ENCODE peak calls at places on chromosomes 1 and 21, in four cellular contexts. H is astrocyte, A is brain microvascular endothelial cell, U is sigmoid colon. M is an unnamed sample.

GRCh38 chr1:221947731-221948130 is 205.8 kb upstream of the DUSP10 start:
- DNase-seq in H (no peak), A (no peak), U (no peak), M (no peak)

GRCh38 chr1:234114648-234115307 is 210.3 kb downstream of the SLC35F3 start:
- DNase-seq in H (peak; percentile 32), A (peak; percentile 44), U (no peak), M (peak; percentile 46)

GRCh38 chr1:114607223-114607622 is 25.8 kb upstream of the BCAS2 start:
- DNase-seq in H (no peak), A (no peak), U (no peak), M (no peak)

GRCh38 chr21:29261555-29262540 is 36.9 kb upstream of the BACH1 start:
- DNase-seq in H (no peak), A (no peak), U (no peak), M (no peak)

GRCh38 chr1:63601463-63601862 is 8.3 kb downstream of the PGM1 start:
- DNase-seq in H (no peak), A (no peak), U (no peak), M (no peak)

GRCh38 chr1:20425622-20426021 is 60.4 kb downstream of the CAMK2N1 start:
- DNase-seq in H (no peak), A (no peak), U (no peak), M (no peak)

GRCh38 chr21:27306821-27307746 is 340.2 kb upstream of the ADAMTS5 start:
- DNase-seq in H (no peak), A (no peak), U (no peak), M (no peak)

GRCh38 chr1:61149010-61149860 is 66.9 kb downstream of the NFIA start:
- DNase-seq in H (no peak), A (no peak), U (no peak), M (no peak)

GRCh38 chr1:55669308-55669707 is 454.1 kb upstream of the USP24 start:
- DNase-seq in H (no peak), A (no peak), U (peak; percentile 67), M (no peak)

GRCh38 chr21:33687634-33688033 is 45.3 kb downstream of the ITSN1 start:
- DNase-seq in H (no peak), A (no peak), U (no peak), M (no peak)

GRCh38 chr1:179955318-179955638 is 668 bp downstream of the CEP350 start:
- DNase-seq in H (peak; percentile 8), A (no peak), U (no peak), M (no peak)

GRCh38 chr1:219587817-219588561 is 24.9 kb downstream of the ZC3H11B start:
- DNase-seq in H (peak; percentile 80), A (peak; percentile 18), U (no peak), M (no peak)

GRCh38 chr1:53943090-53943489 is 2.4 kb downstream of the IFT25 start:
- DNase-seq in H (no peak), A (no peak), U (no peak), M (no peak)

GRCh38 chr1:53942149-53942957 is 3.1 kb downstream of the IFT25 start:
- DNase-seq in H (no peak), A (no peak), U (no peak), M (no peak)

GRCh38 chr1:53945183-53945432 is 391 bp downstream of the IFT25 start:
- DNase-seq in H (peak; percentile 18), A (no peak), U (no peak), M (no peak)

GRCh38 chr1:53944469-53945182 is 873 bp downstream of the IFT25 start:
- DNase-seq in H (no peak), A (no peak), U (no peak), M (no peak)

DNA sequence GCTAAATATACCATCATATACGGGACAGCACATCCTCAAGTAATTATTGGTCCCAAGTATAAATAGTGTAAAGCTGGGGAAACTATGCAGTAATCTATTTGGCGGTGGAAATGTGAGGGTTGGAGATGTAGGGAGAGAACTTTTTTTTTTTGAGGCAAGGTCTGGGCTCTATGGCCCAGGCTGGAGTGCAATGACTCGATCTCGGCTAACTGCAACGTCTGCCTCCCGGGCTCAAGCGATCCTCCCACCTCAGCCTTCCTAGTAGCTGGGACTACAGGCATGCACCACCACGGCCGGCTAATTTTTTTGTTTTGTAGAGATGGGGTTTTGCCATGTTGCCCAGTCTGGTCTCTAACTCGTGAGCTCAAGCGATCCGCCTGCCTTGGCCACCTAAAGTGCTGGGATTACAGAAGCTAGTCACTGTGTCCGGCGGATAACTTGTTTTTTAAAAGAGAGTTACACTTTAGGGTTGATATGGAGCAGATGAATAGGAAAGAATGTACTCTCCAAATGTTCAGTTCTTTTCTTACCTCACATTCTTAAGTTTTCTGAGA is 1.9 kb downstream of the IFT25 start:
- DNase-seq in H (no peak), A (no peak), U (no peak), M (no peak)
- H3K4me3 ChIP-seq in H (no peak overlapping the region), A (no peak overlapping the region), U (no peak overlapping the region), M (no peak overlapping the region)

DNA sequence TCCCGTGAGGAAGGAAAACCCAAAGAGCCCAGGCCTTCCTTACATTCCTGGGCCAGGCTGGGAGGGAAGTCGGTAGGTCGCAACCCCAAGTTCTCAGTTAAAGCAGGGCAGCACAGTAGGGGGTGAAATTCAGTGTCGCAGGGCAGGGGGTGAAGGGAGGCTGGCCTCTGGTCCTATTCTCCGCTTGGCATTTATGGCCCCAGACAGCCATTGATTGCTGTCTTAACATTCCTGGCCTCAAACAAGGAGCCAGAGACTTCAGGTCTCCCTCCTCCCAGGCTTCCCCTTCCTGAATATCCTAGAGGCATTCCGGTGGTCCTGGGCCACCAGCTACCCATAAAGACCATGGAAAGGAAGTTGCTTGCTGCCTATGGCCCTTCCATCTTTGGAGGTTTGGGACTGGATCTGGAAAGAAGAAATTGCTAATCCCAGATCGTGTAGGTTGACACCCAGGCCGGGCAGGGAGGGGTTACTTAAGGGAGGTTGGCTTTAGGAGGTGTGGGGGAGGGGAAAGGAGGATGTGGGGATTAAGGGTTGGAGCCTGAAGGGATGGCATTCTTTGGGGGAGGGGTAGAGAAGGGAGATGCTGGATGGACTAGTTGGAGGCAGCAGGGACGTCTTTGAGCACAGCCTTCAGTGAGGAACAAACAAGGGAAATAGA is 1.7 kb downstream of the LIN28A start:
- DNase-seq in H (no peak), A (no peak), U (no peak), M (no peak)
- H3K4me3 ChIP-seq in H (no peak overlapping the region), A (no peak overlapping the region), U (no peak overlapping the region), M (no peak overlapping the region)

DNA sequence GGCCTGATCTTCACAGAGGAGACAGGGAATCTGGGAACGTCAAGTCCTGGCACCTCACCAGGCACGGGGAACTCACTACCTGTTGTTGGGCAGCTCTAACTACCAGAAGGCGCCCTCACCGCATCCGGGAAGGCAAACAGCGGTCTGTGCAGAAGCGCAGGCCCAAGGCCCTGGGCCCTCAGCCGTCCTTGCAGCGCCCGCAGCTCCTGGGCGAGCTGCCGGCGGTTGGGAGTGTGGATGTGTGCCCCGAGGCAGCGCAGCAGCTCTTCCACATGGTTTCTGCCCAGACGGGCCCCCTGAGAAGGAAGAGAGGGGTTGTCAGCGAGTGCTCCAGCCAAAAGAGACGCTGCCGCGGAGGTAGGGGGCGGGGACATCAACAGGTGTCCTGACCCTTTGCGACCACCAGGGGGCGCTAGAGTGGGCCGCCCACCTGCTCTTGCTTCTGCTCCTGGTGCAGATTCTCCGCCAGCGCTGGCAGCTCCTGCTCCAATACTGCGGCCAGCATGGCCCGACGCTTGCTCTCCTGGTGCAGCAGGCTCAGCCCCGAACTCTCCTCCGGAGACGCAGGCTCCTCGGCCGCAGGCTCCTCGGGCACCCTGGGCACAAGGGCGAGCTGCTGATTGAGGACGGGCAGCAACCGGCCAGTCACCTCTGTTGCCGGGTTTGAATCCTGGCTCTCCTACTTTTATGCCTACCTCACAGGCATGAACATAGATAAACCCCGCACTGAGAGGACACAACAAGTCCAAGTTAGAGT is 9.3 kb downstream of the MAP3K6 start:
- DNase-seq in H (no peak), A (no peak), U (peak; percentile 90), M (peak; percentile 56)
- H3K4me3 ChIP-seq in H (no peak overlapping the region), A (no peak overlapping the region), U (no peak overlapping the region), M (peak overlapping the region; percentile 41)

GRCh38 chr1:89912073-89912472 is 82.8 kb upstream of the ZNF326 start:
- DNase-seq in H (no peak), A (no peak), U (no peak), M (no peak)

GRCh38 chr1:89910268-89910667 is 84.6 kb upstream of the ZNF326 start:
- DNase-seq in H (no peak), A (no peak), U (no peak), M (no peak)

GRCh38 chr1:89908993-89909436 is 85.9 kb upstream of the ZNF326 start:
- DNase-seq in H (peak; percentile 64), A (peak; percentile 61), U (no peak), M (no peak)

GRCh38 chr1:89911186-89911976 is 83.5 kb upstream of the ZNF326 start:
- DNase-seq in H (peak; percentile 25), A (no peak), U (no peak), M (no peak)

GRCh38 chr1:89910780-89911179 is 84.1 kb upstream of the ZNF326 start:
- DNase-seq in H (peak; percentile 90), A (peak; percentile 88), U (no peak), M (no peak)
- H3K4me3 ChIP-seq in H (no peak overlapping the region), A (no peak overlapping the region), U (no peak overlapping the region), M (no peak overlapping the region)

GRCh38 chr1:41371630-41372599 is 10.7 kb downstream of the FOXO6 start:
- DNase-seq in H (no peak), A (no peak), U (no peak), M (no peak)

GRCh38 chr1:41374711-41375110 is 13.5 kb downstream of the FOXO6 start:
- DNase-seq in H (no peak), A (no peak), U (no peak), M (no peak)

GRCh38 chr1:41370756-41371420 is 9.7 kb downstream of the FOXO6 start:
- DNase-seq in H (no peak), A (no peak), U (no peak), M (no peak)

GRCh38 chr1:41373373-41373772 is 12.1 kb downstream of the FOXO6 start:
- DNase-seq in H (no peak), A (no peak), U (no peak), M (no peak)

GRCh38 chr1:41372600-41372993 is 11.4 kb downstream of the FOXO6 start:
- DNase-seq in H (no peak), A (no peak), U (no peak), M (no peak)
- H3K4me3 ChIP-seq in H (no peak overlapping the region), A (no peak overlapping the region), U (no peak overlapping the region), M (no peak overlapping the region)

GRCh38 chr1:201465698-201466290 is 3.2 kb downstream of the PHLDA3 start:
- DNase-seq in H (no peak), A (no peak), U (no peak), M (no peak)
- H3K4me3 ChIP-seq in H (peak overlapping the region; percentile 96), A (peak overlapping the region; percentile 84), U (peak overlapping the region; percentile 100), M (no peak overlapping the region)

GRCh38 chr1:239388578-239388977 is 2.2 kb downstream of the CHRM3 start:
- DNase-seq in H (no peak), A (no peak), U (no peak), M (no peak)

GRCh38 chr1:239387304-239388231 is 1.2 kb downstream of the CHRM3 start:
- DNase-seq in H (no peak), A (no peak), U (no peak), M (no peak)

GRCh38 chr1:239386453-239387303 is at the start of gene CHRM3:
- DNase-seq in H (peak; percentile 64), A (no peak), U (peak; percentile 90), M (no peak)

GRCh38 chr1:239394107-239394506 is 7.7 kb downstream of the CHRM3 start:
- DNase-seq in H (no peak), A (no peak), U (no peak), M (no peak)

GRCh38 chr1:239389703-239390102 is 3.3 kb downstream of the CHRM3 start:
- DNase-seq in H (no peak), A (no peak), U (no peak), M (no peak)
- H3K4me3 ChIP-seq in H (no peak overlapping the region), A (no peak overlapping the region), U (peak overlapping the region; percentile 88), M (no peak overlapping the region)

GRCh38 chr1:118979754-118980270 is 8.3 kb downstream of the TBX15 start:
- DNase-seq in H (no peak), A (no peak), U (no peak), M (no peak)
- H3K4me3 ChIP-seq in H (peak overlapping the region; percentile 45), A (peak overlapping the region; percentile 22), U (no peak overlapping the region), M (no peak overlapping the region)

GRCh38 chr1:182309631-182310351 is 81.8 kb downstream of the GLUL start:
- DNase-seq in H (no peak), A (no peak), U (no peak), M (no peak)
- H3K4me3 ChIP-seq in H (no peak overlapping the region), A (no peak overlapping the region), U (no peak overlapping the region), M (no peak overlapping the region)